ENCODE peak calls at places on chromosomes 12 and 14, in four cellular contexts. C, R, O and T are unnamed samples.

GRCh38 chr12:95918194-95918993 is 24.0 kb downstream of the CCDC38 start:
- DNase-seq in C (peak), R (peak), O (no peak), T (peak)

GRCh38 chr14:32564591-32564990 is 235.5 kb downstream of the AKAP6 start:
- DNase-seq in C (no peak), R (peak), O (no peak), T (no peak)

GRCh38 chr14:99174081-99174851 is 97.7 kb downstream of the BCL11B start:
- DNase-seq in C (no peak), R (no peak), O (no peak), T (no peak)

GRCh38 chr14:105880616-105881015 is 354.2 kb downstream of the TMEM121 start:
- DNase-seq in C (no peak), R (no peak), O (peak), T (no peak)

GRCh38 chr14:99872786-99873440 is 79.7 kb downstream of the EML1 start:
- DNase-seq in C (no peak), R (no peak), O (no peak), T (no peak)

GRCh38 chr12:122123761-122124145 is 45.2 kb downstream of the MLXIP start:
- DNase-seq in C (no peak), R (no peak), O (no peak), T (no peak)

GRCh38 chr14:29712586-29712985 is 215.1 kb downstream of the PRKD1 start:
- DNase-seq in C (no peak), R (no peak), O (no peak), T (peak)

GRCh38 chr14:96501383-96501745 is 818 bp upstream of the PAPOLA start:
- DNase-seq in C (no peak), R (no peak), O (no peak), T (no peak)